ENCODE peak calls at places on chromosomes 5 and 9, in seven cellular contexts. One of them, this sample, is unnamed.

GRCh38 chr5:134070979-134071849 is 43.3 kb upstream of the TCF7 start:
- DNase-seq in NCI-H1417: no peak
- DNase-seq in Right ventricle myocardium inferior: no peak
- DNase-seq in stimulated activated CD8-positive, alpha-beta memory T cell treated with anti-CD3 and anti-CD28 coated beads, Interleukin-4, amount 100 ng/mL, for 48 hours: peak
- DNase-seq in AG08396: no peak
- DNase-seq in germinal center: no peak
- DNase-seq in right lobe of liver: no peak
- DNase-seq in this sample: peak

GRCh38 chr5:36090033-36090432 is 23.4 kb upstream of the UGT3A2 start:
- DNase-seq in NCI-H1417: peak
- DNase-seq in Right ventricle myocardium inferior: no peak
- DNase-seq in stimulated activated CD8-positive, alpha-beta memory T cell treated with anti-CD3 and anti-CD28 coated beads, Interleukin-4, amount 100 ng/mL, for 48 hours: no peak
- DNase-seq in AG08396: peak
- DNase-seq in germinal center: no peak
- DNase-seq in right lobe of liver: no peak
- DNase-seq in this sample: peak

GRCh38 chr9:83027153-83027867 is 35.6 kb downstream of the RASEF start:
- DNase-seq in NCI-H1417: no peak
- DNase-seq in Right ventricle myocardium inferior: no peak
- DNase-seq in stimulated activated CD8-positive, alpha-beta memory T cell treated with anti-CD3 and anti-CD28 coated beads, Interleukin-4, amount 100 ng/mL, for 48 hours: no peak
- DNase-seq in AG08396: peak
- DNase-seq in germinal center: no peak
- DNase-seq in right lobe of liver: no peak
- DNase-seq in this sample: peak

GRCh38 chr5:40401965-40402364 is 277.8 kb upstream of the PTGER4 start:
- DNase-seq in NCI-H1417: no peak
- DNase-seq in Right ventricle myocardium inferior: no peak
- DNase-seq in stimulated activated CD8-positive, alpha-beta memory T cell treated with anti-CD3 and anti-CD28 coated beads, Interleukin-4, amount 100 ng/mL, for 48 hours: peak
- DNase-seq in AG08396: no peak
- DNase-seq in germinal center: no peak
- DNase-seq in right lobe of liver: no peak
- DNase-seq in this sample: no peak

GRCh38 chr5:59799668-59800374 is 93.7 kb downstream of the PDE4D start:
- DNase-seq in NCI-H1417: peak
- DNase-seq in Right ventricle myocardium inferior: no peak
- DNase-seq in stimulated activated CD8-positive, alpha-beta memory T cell treated with anti-CD3 and anti-CD28 coated beads, Interleukin-4, amount 100 ng/mL, for 48 hours: no peak
- DNase-seq in AG08396: peak
- DNase-seq in germinal center: peak
- DNase-seq in right lobe of liver: no peak
- DNase-seq in this sample: peak

GRCh38 chr5:12399868-12400267 is 495.6 kb upstream of the CTNND2 start:
- DNase-seq in NCI-H1417: no peak
- DNase-seq in Right ventricle myocardium inferior: no peak
- DNase-seq in stimulated activated CD8-positive, alpha-beta memory T cell treated with anti-CD3 and anti-CD28 coated beads, Interleukin-4, amount 100 ng/mL, for 48 hours: no peak
- DNase-seq in AG08396: no peak
- DNase-seq in germinal center: no peak
- DNase-seq in right lobe of liver: no peak
- DNase-seq in this sample: no peak

GRCh38 chr5:158560170-158560569 is 539.5 kb downstream of the EBF1 start:
- DNase-seq in NCI-H1417: peak
- DNase-seq in Right ventricle myocardium inferior: no peak
- DNase-seq in stimulated activated CD8-positive, alpha-beta memory T cell treated with anti-CD3 and anti-CD28 coated beads, Interleukin-4, amount 100 ng/mL, for 48 hours: no peak
- DNase-seq in AG08396: no peak
- DNase-seq in germinal center: peak
- DNase-seq in right lobe of liver: no peak
- DNase-seq in this sample: no peak

GRCh38 chr9:76618762-76619161 is 145.5 kb upstream of the PCA3 start:
- DNase-seq in NCI-H1417: no peak
- DNase-seq in Right ventricle myocardium inferior: no peak
- DNase-seq in stimulated activated CD8-positive, alpha-beta memory T cell treated with anti-CD3 and anti-CD28 coated beads, Interleukin-4, amount 100 ng/mL, for 48 hours: no peak
- DNase-seq in AG08396: peak
- DNase-seq in germinal center: no peak
- DNase-seq in right lobe of liver: no peak
- DNase-seq in this sample: no peak

GRCh38 chr5:6475626-6476312 is 27.1 kb downstream of the UBE2QL1 start:
- DNase-seq in NCI-H1417: peak
- DNase-seq in Right ventricle myocardium inferior: no peak
- DNase-seq in stimulated activated CD8-positive, alpha-beta memory T cell treated with anti-CD3 and anti-CD28 coated beads, Interleukin-4, amount 100 ng/mL, for 48 hours: no peak
- DNase-seq in AG08396: no peak
- DNase-seq in germinal center: no peak
- DNase-seq in right lobe of liver: no peak
- DNase-seq in this sample: peak

GRCh38 chr9:93820667-93821306 is 134.4 kb downstream of the BARX1 start:
- DNase-seq in NCI-H1417: peak
- DNase-seq in Right ventricle myocardium inferior: no peak
- DNase-seq in stimulated activated CD8-positive, alpha-beta memory T cell treated with anti-CD3 and anti-CD28 coated beads, Interleukin-4, amount 100 ng/mL, for 48 hours: no peak
- DNase-seq in AG08396: no peak
- DNase-seq in germinal center: peak
- DNase-seq in right lobe of liver: no peak
- DNase-seq in this sample: peak

GRCh38 chr5:172075655-172076054 is 69.2 kb upstream of the FBXW11 start:
- DNase-seq in NCI-H1417: no peak
- DNase-seq in Right ventricle myocardium inferior: no peak
- DNase-seq in stimulated activated CD8-positive, alpha-beta memory T cell treated with anti-CD3 and anti-CD28 coated beads, Interleukin-4, amount 100 ng/mL, for 48 hours: no peak
- DNase-seq in AG08396: no peak
- DNase-seq in germinal center: no peak
- DNase-seq in right lobe of liver: no peak
- DNase-seq in this sample: no peak

GRCh38 chr9:135554718-135555117 is 6.8 kb upstream of the PAEP start:
- DNase-seq in NCI-H1417: no peak
- DNase-seq in Right ventricle myocardium inferior: no peak
- DNase-seq in stimulated activated CD8-positive, alpha-beta memory T cell treated with anti-CD3 and anti-CD28 coated beads, Interleukin-4, amount 100 ng/mL, for 48 hours: no peak
- DNase-seq in AG08396: no peak
- DNase-seq in germinal center: no peak
- DNase-seq in right lobe of liver: no peak
- DNase-seq in this sample: no peak

GRCh38 chr5:137761020-137761516 is 6.9 kb upstream of the HNRNPA0 start:
- DNase-seq in NCI-H1417: no peak
- DNase-seq in Right ventricle myocardium inferior: no peak
- DNase-seq in stimulated activated CD8-positive, alpha-beta memory T cell treated with anti-CD3 and anti-CD28 coated beads, Interleukin-4, amount 100 ng/mL, for 48 hours: no peak
- DNase-seq in AG08396: peak
- DNase-seq in germinal center: no peak
- DNase-seq in right lobe of liver: no peak
- DNase-seq in this sample: peak

GRCh38 chr5:178524093-178524882 is 65.9 kb downstream of the COL23A1 start:
- DNase-seq in NCI-H1417: no peak
- DNase-seq in Right ventricle myocardium inferior: no peak
- DNase-seq in stimulated activated CD8-positive, alpha-beta memory T cell treated with anti-CD3 and anti-CD28 coated beads, Interleukin-4, amount 100 ng/mL, for 48 hours: no peak
- DNase-seq in AG08396: no peak
- DNase-seq in germinal center: no peak
- DNase-seq in right lobe of liver: peak
- DNase-seq in this sample: no peak

GRCh38 chr9:114035221-114035844 is 42.8 kb downstream of the AMBP start:
- DNase-seq in NCI-H1417: no peak
- DNase-seq in Right ventricle myocardium inferior: no peak
- DNase-seq in stimulated activated CD8-positive, alpha-beta memory T cell treated with anti-CD3 and anti-CD28 coated beads, Interleukin-4, amount 100 ng/mL, for 48 hours: no peak
- DNase-seq in AG08396: no peak
- DNase-seq in germinal center: no peak
- DNase-seq in right lobe of liver: no peak
- DNase-seq in this sample: no peak

GRCh38 chr9:134626576-134627416 is 14.8 kb upstream of the COL5A1 start:
- DNase-seq in NCI-H1417: no peak
- DNase-seq in Right ventricle myocardium inferior: no peak
- DNase-seq in stimulated activated CD8-positive, alpha-beta memory T cell treated with anti-CD3 and anti-CD28 coated beads, Interleukin-4, amount 100 ng/mL, for 48 hours: no peak
- DNase-seq in AG08396: no peak
- DNase-seq in germinal center: no peak
- DNase-seq in right lobe of liver: peak
- DNase-seq in this sample: peak

GRCh38 chr5:59709833-59710232 is 183.7 kb downstream of the PDE4D start:
- DNase-seq in NCI-H1417: no peak
- DNase-seq in Right ventricle myocardium inferior: no peak
- DNase-seq in stimulated activated CD8-positive, alpha-beta memory T cell treated with anti-CD3 and anti-CD28 coated beads, Interleukin-4, amount 100 ng/mL, for 48 hours: no peak
- DNase-seq in AG08396: peak
- DNase-seq in germinal center: no peak
- DNase-seq in right lobe of liver: no peak
- DNase-seq in this sample: no peak

GRCh38 chr9:22446589-22446949 is at the start of gene DMRTA1:
- DNase-seq in NCI-H1417: no peak
- DNase-seq in Right ventricle myocardium inferior: peak
- DNase-seq in stimulated activated CD8-positive, alpha-beta memory T cell treated with anti-CD3 and anti-CD28 coated beads, Interleukin-4, amount 100 ng/mL, for 48 hours: peak
- DNase-seq in AG08396: peak
- DNase-seq in germinal center: peak
- DNase-seq in right lobe of liver: peak
- DNase-seq in this sample: peak

This sample was measured in cardiac muscle cell.